ENCODE peak calls at places on chromosomes 16 and 17, in eight cellular contexts. T is astrocyte of the cerebellum, K is GM13977, R is adrenal gland, L is cardiac fibroblast, J is HL-60, V is A549, S is nephron progenitor cell. N is an unnamed sample.

GRCh38 chr17:10614536-10615155 is 42.5 kb downstream of the MYH3 start:
- DNase-seq in T (peak; percentile 28), K (peak; percentile 67), R (peak; percentile 58), L (peak; percentile 73), J (peak; percentile 1), V (peak; percentile 77), S (peak; percentile 72), N (peak; percentile 67)

GRCh38 chr16:16102738-16103137 is 120.6 kb downstream of the ABCC6 start:
- DNase-seq in T (no peak), K (no peak), R (no peak), L (no peak), J (no peak), V (no peak), S (no peak), N (no peak)

GRCh38 chr16:53768593-53768992 is 64.6 kb downstream of the FTO start:
- DNase-seq in T (peak; percentile 92), K (no peak), R (no peak), L (peak; percentile 90), J (no peak), V (peak; percentile 39), S (no peak), N (no peak)

GRCh38 chr17:77579717-77580116 is 378.8 kb upstream of the TNRC6C start:
- DNase-seq in T (no peak), K (no peak), R (no peak), L (no peak), J (no peak), V (no peak), S (no peak), N (no peak)

GRCh38 chr17:17500999-17501605 is 4.9 kb upstream of the RASD1 start:
- DNase-seq in T (no peak), K (no peak), R (no peak), L (peak; percentile 12), J (no peak), V (no peak), S (no peak), N (no peak)

GRCh38 chr16:71794018-71794417 is 14.6 kb downstream of the AP1G1 start:
- DNase-seq in T (no peak), K (no peak), R (no peak), L (no peak), J (no peak), V (no peak), S (no peak), N (no peak)

GRCh38 chr17:17067277-17067676 is 25.0 kb downstream of the MPRIP start:
- DNase-seq in T (peak; percentile 22), K (no peak), R (no peak), L (peak; percentile 25), J (no peak), V (no peak), S (no peak), N (no peak)

GRCh38 chr16:57245472-57246113 is 534 bp downstream of the ARL2BP start:
- DNase-seq in T (no peak), K (peak; percentile 60), R (no peak), L (no peak), J (no peak), V (peak; percentile 49), S (no peak), N (peak; percentile 45)

GRCh38 chr16:84617068-84617630 is 729 bp downstream of the COTL1 start:
- DNase-seq in T (no peak), K (peak; percentile 53), R (no peak), L (no peak), J (no peak), V (no peak), S (peak; percentile 40), N (no peak)

GRCh38 chr16:87407511-87408112 is 15.5 kb downstream of the MAP1LC3B start:
- DNase-seq in T (no peak), K (no peak), R (peak; percentile 91), L (peak; percentile 47), J (peak; percentile 94), V (no peak), S (no peak), N (no peak)

GRCh38 chr16:48607056-48607825 is 2.7 kb downstream of the N4BP1 start:
- DNase-seq in T (no peak), K (no peak), R (no peak), L (peak; percentile 28), J (peak; percentile 44), V (no peak), S (no peak), N (no peak)

GRCh38 chr17:51673066-51673465 is 412.7 kb downstream of the UTP18 start:
- DNase-seq in T (no peak), K (no peak), R (no peak), L (no peak), J (no peak), V (no peak), S (no peak), N (no peak)

GRCh38 chr17:77374170-77374936 is 233.6 kb downstream of the SEC14L1 start:
- DNase-seq in T (peak; percentile 73), K (peak; percentile 89), R (peak; percentile 94), L (peak; percentile 95), J (no peak), V (no peak), S (peak; percentile 83), N (peak; percentile 75)

GRCh38 chr17:41013181-41013580 is 4.3 kb upstream of the KRTAP3-1 start:
- DNase-seq in T (no peak), K (no peak), R (no peak), L (no peak), J (no peak), V (no peak), S (no peak), N (no peak)

GRCh38 chr16:85291302-85292148 is 179.3 kb upstream of the CIBAR2 start:
- DNase-seq in T (no peak), K (no peak), R (no peak), L (peak; percentile 52), J (peak; percentile 23), V (no peak), S (peak; percentile 82), N (no peak)

GRCh38 chr16:11597268-11597690 is 10.6 kb upstream of the LITAF start:
- DNase-seq in T (no peak), K (no peak), R (peak; percentile 67), L (peak; percentile 39), J (peak; percentile 61), V (no peak), S (no peak), N (no peak)

GRCh38 chr17:7383742-7384488 is 3.0 kb downstream of the TNK1 start:
- DNase-seq in T (no peak), K (peak; percentile 94), R (no peak), L (peak; percentile 34), J (no peak), V (no peak), S (peak; percentile 80), N (peak; percentile 93)

DNA sequence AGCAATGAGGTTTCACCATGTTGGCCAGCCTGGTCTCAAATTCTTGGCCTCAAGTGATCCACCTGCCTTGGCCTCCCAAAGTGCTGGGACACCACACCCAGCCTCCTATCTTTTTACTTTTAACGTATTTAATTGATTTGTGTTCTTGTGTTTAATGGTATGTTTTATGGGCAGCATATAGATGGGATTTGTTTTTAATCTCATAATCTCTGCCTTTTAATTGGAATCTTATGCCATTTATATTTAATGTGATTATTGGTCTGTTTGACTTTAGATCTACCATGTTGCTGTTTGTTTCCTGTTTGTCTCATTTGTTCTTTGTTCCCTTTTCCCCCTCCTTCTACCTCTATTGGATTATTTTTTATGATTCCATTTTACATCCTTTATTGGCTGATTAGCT is 12.2 kb downstream of the SLC26A11 start:
- DNase-seq in T (no peak), K (no peak), R (no peak), L (no peak), J (no peak), V (no peak), S (no peak), N (no peak)
- TF ChIP-seq CTCF in T (no peak), K (no peak), R (no peak), L (no peak), J (no peak), V (no peak), S (no peak), N (no peak)

DNA sequence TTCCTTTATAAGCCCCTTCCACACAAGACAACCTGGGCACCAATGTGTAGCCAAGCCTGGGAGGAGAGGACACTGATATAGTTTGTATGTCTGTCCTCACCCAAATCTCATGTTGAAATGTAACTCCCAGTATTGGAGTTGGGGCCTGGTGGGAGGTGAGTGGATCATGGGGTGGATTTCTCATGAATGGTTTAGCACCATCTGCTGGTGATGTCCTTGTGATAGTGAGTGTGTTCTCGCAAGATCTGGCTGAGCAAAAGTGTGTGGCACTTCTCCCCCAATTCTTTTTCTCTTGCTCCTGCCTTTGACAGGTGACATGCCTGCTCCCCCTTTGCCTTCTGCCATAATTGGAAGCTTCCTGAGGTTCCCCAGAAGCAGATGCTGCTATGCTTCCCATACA is 135.8 kb downstream of the USP31 start:
- DNase-seq in T (no peak), K (no peak), R (no peak), L (no peak), J (no peak), V (no peak), S (no peak), N (no peak)
- TF ChIP-seq CTCF in T (peak; percentile 9), K (no peak), R (no peak), L (no peak), J (no peak), V (peak; percentile 23), S (no peak), N (no peak)

GRCh38 chr17:74086992-74087391 is 116.5 kb upstream of the RPL38 start:
- DNase-seq in T (no peak), K (no peak), R (no peak), L (no peak), J (no peak), V (no peak), S (no peak), N (no peak)

GRCh38 chr17:74094651-74095050 is 108.8 kb upstream of the RPL38 start:
- DNase-seq in T (no peak), K (no peak), R (no peak), L (no peak), J (no peak), V (no peak), S (no peak), N (no peak)

GRCh38 chr17:74085434-74085833 is 118.0 kb upstream of the RPL38 start:
- DNase-seq in T (no peak), K (no peak), R (no peak), L (no peak), J (no peak), V (no peak), S (no peak), N (no peak)

GRCh38 chr17:74089869-74090464 is 113.5 kb upstream of the RPL38 start:
- DNase-seq in T (no peak), K (peak; percentile 74), R (no peak), L (peak; percentile 55), J (peak; percentile 71), V (peak; percentile 52), S (peak; percentile 73), N (peak; percentile 73)
- TF ChIP-seq CTCF in T (peak; percentile 57), K (peak; percentile 93), R (peak; percentile 39), L (peak; percentile 33), J (peak; percentile 90), V (peak; percentile 70), S (peak; percentile 65), N (peak; percentile 81)

GRCh38 chr17:63023049-63023448 is 57.0 kb downstream of the TANC2 start:
- DNase-seq in T (no peak), K (no peak), R (no peak), L (no peak), J (no peak), V (no peak), S (no peak), N (no peak)
- TF ChIP-seq CTCF in T (no peak), K (no peak), R (no peak), L (no peak), J (no peak), V (no peak), S (no peak), N (no peak)

GRCh38 chr17:74454197-74455024 is 12.0 kb upstream of the CD300A start:
- DNase-seq in T (no peak), K (peak; percentile 58), R (peak; percentile 95), L (peak; percentile 89), J (no peak), V (peak; percentile 48), S (peak; percentile 95), N (no peak)
- TF ChIP-seq CTCF in T (no peak), K (no peak), R (peak; percentile 35), L (no peak), J (no peak), V (no peak), S (no peak), N (peak; percentile 25)

N was measured in GM10248.